ENCODE peak calls at places on chromosomes 7 and 10, in ten cellular contexts. Z is activated CD8-positive, alpha-beta T cell treated with anti-CD3 and anti-CD28 coated beads, Interleukin-2, amount 10 ng/mL, durations not matched to agents 7 days and 5 days; I is SW480; T is HFFc6; B is NCI-H774; G is NCI-H1417; S is hypothalamus; F is activated B cell treated with CpG ODN at 0.5 μM for 24 hours; H is H4; C is stimulated activated CD8-positive, alpha-beta memory T cell treated with anti-CD3 and anti-CD28 coated beads, Interleukin-4, amount 100 ng/mL, for 4 hours. D is an unnamed sample.

GRCh38 chr7:85103352-85103751 is 83.5 kb downstream of the SEMA3D start:
- DNase-seq in Z (no peak), I (peak), T (no peak), B (no peak), G (no peak), S (no peak), F (no peak), H (no peak), C (no peak), D (peak)

GRCh38 chr7:85564861-85565630 is 378.2 kb upstream of the SEMA3D start:
- DNase-seq in Z (no peak), I (no peak), T (peak), B (no peak), G (no peak), S (no peak), F (no peak), H (no peak), C (no peak), D (no peak)

GRCh38 chr10:122637371-122637770 is 62.3 kb downstream of the C10orf120 start:
- DNase-seq in Z (no peak), I (no peak), T (no peak), B (no peak), G (no peak), S (no peak), F (no peak), H (no peak), C (no peak), D (no peak)

GRCh38 chr10:125756853-125757487 is 18.7 kb downstream of the MMP21 start:
- DNase-seq in Z (no peak), I (no peak), T (no peak), B (no peak), G (peak), S (no peak), F (no peak), H (no peak), C (no peak), D (no peak)

GRCh38 chr10:133249975-133250754 is 12.5 kb downstream of the VENTX start:
- DNase-seq in Z (no peak), I (no peak), T (no peak), B (no peak), G (no peak), S (no peak), F (no peak), H (no peak), C (no peak), D (no peak)

GRCh38 chr7:157937432-157937831 is 600.6 kb downstream of the DNAJB6 start:
- DNase-seq in Z (no peak), I (no peak), T (no peak), B (no peak), G (no peak), S (no peak), F (no peak), H (no peak), C (no peak), D (no peak)

GRCh38 chr10:119028900-119029612 is 458 bp upstream of the NANOS1 start:
- DNase-seq in Z (peak), I (peak), T (peak), B (peak), G (peak), S (peak), F (peak), H (peak), C (peak), D (peak)

GRCh38 chr10:22875584-22875983 is 52.3 kb upstream of the ARMC3 start:
- DNase-seq in Z (no peak), I (no peak), T (no peak), B (no peak), G (no peak), S (no peak), F (no peak), H (no peak), C (no peak), D (no peak)

GRCh38 chr7:96224682-96225081 is 97.2 kb downstream of the SLC25A13 start:
- DNase-seq in Z (no peak), I (no peak), T (no peak), B (no peak), G (no peak), S (no peak), F (no peak), H (no peak), C (no peak), D (no peak)

GRCh38 chr7:22052221-22052639 is 106.5 kb upstream of the CDCA7L start:
- DNase-seq in Z (no peak), I (no peak), T (no peak), B (no peak), G (peak), S (no peak), F (no peak), H (no peak), C (no peak), D (no peak)

GRCh38 chr7:140673063-140673769 is 471 bp downstream of the ADCK2 start:
- DNase-seq in Z (peak), I (peak), T (no peak), B (peak), G (peak), S (no peak), F (peak), H (no peak), C (peak), D (no peak)

GRCh38 chr10:124012066-124012465 is 81.3 kb downstream of the CHST15 start:
- DNase-seq in Z (no peak), I (no peak), T (no peak), B (no peak), G (no peak), S (no peak), F (no peak), H (no peak), C (no peak), D (no peak)

GRCh38 chr10:111523016-111523415 is 446.2 kb downstream of the ADRA2A start:
- DNase-seq in Z (no peak), I (no peak), T (no peak), B (no peak), G (no peak), S (no peak), F (no peak), H (no peak), C (no peak), D (no peak)

GRCh38 chr10:5604946-5605345 is 61.4 kb downstream of the ASB13 start:
- DNase-seq in Z (no peak), I (no peak), T (no peak), B (no peak), G (no peak), S (no peak), F (no peak), H (no peak), C (no peak), D (no peak)

GRCh38 chr10:104317195-104318095 is 20.8 kb downstream of the ITPRIP start:
- DNase-seq in Z (no peak), I (no peak), T (no peak), B (no peak), G (no peak), S (no peak), F (no peak), H (no peak), C (no peak), D (peak)

GRCh38 chr10:8033812-8034665 is 20.4 kb upstream of the GATA3 start:
- DNase-seq in Z (no peak), I (no peak), T (no peak), B (no peak), G (no peak), S (no peak), F (no peak), H (no peak), C (no peak), D (no peak)

GRCh38 chr10:132448248-132448731 is 51.3 kb downstream of the PWWP2B start:
- DNase-seq in Z (peak), I (peak), T (no peak), B (no peak), G (no peak), S (no peak), F (no peak), H (peak), C (peak), D (no peak)

GRCh38 chr7:147249956-147250355 is 1133.4 kb downstream of the CNTNAP2 start:
- DNase-seq in Z (no peak), I (no peak), T (no peak), B (no peak), G (peak), S (no peak), F (no peak), H (no peak), C (no peak), D (no peak)

GRCh38 chr10:63120554-63120953 is 12.6 kb upstream of the NRBF2 start:
- DNase-seq in Z (no peak), I (no peak), T (peak), B (no peak), G (no peak), S (no peak), F (no peak), H (peak), C (no peak), D (no peak)

GRCh38 chr7:101884671-101885596 is 67.5 kb downstream of the CUX1 start:
- DNase-seq in Z (peak), I (peak), T (no peak), B (no peak), G (no peak), S (no peak), F (no peak), H (no peak), C (no peak), D (no peak)

GRCh38 chr7:130205084-130205947 is at the start of gene TMEM209:
- DNase-seq in Z (peak), I (peak), T (peak), B (peak), G (peak), S (peak), F (peak), H (peak), C (peak), D (peak)

GRCh38 chr7:22866965-22867364 is 44.3 kb upstream of the TOMM7 start:
- DNase-seq in Z (no peak), I (no peak), T (peak), B (no peak), G (no peak), S (no peak), F (no peak), H (no peak), C (no peak), D (no peak)

GRCh38 chr10:27783660-27784059 is 38.0 kb upstream of the MKX start:
- DNase-seq in Z (peak), I (peak), T (peak), B (no peak), G (peak), S (no peak), F (no peak), H (peak), C (no peak), D (peak)

GRCh38 chr10:83075395-83076072 is 1063.8 kb upstream of the GHITM start:
- DNase-seq in Z (no peak), I (no peak), T (no peak), B (no peak), G (no peak), S (no peak), F (no peak), H (peak), C (no peak), D (no peak)

GRCh38 chr7:2635148-2635668 is 3.4 kb downstream of the TTYH3 start:
- DNase-seq in Z (no peak), I (no peak), T (no peak), B (no peak), G (no peak), S (no peak), F (no peak), H (no peak), C (no peak), D (no peak)

GRCh38 chr7:129914536-129915272 is 38.1 kb downstream of the UBE2H start:
- DNase-seq in Z (no peak), I (no peak), T (peak), B (no peak), G (no peak), S (no peak), F (no peak), H (no peak), C (no peak), D (peak)

D was measured in SJCRH30.